ENCODE peak calls at places on chromosomes 16 and 17, in six cellular contexts. L is endodermal cell, Z is GM23338, N is pancreas, O is heart right ventricle, K is gastrocnemius medialis. T is an unnamed sample. For H3K4me1, the result is how much of the 10 kb centered on the place peaks cover.

GRCh38 chr17:17922198-17922901 is 49.9 kb downstream of the TOM1L2 start:
- DNase-seq in L (peak), Z (peak), N (no peak), O (no peak), K (no peak), T (no peak)

GRCh38 chr17:44191941-44192496 is 5.2 kb downstream of the TMUB2 start:
- DNase-seq in L (peak), Z (peak), N (no peak), O (no peak), K (no peak), T (peak)

GRCh38 chr16:87324411-87325275 is 7.5 kb upstream of the C16orf95 start:
- DNase-seq in L (peak), Z (peak), N (no peak), O (peak), K (no peak), T (peak)

GRCh38 chr17:64081802-64082799 is 47.8 kb downstream of the ERN1 start:
- DNase-seq in L (no peak), Z (no peak), N (no peak), O (no peak), K (no peak), T (no peak)

GRCh38 chr17:8997994-8998628 is 23.2 kb upstream of the NTN1 start:
- DNase-seq in L (peak), Z (peak), N (peak), O (no peak), K (no peak), T (peak)

GRCh38 chr17:20267459-20267842 is 199.9 kb downstream of the LGALS9B start:
- DNase-seq in L (peak), Z (no peak), N (no peak), O (no peak), K (no peak), T (no peak)

GRCh38 chr17:2936771-2937321 is 126.6 kb downstream of the OR1D5 start:
- DNase-seq in L (no peak), Z (no peak), N (no peak), O (no peak), K (no peak), T (no peak)

GRCh38 chr16:83888672-83889044 is 10.3 kb upstream of the MLYCD start:
- DNase-seq in L (peak), Z (no peak), N (no peak), O (no peak), K (no peak), T (no peak)

GRCh38 chr17:26809033-26809432 is 484.9 kb upstream of the WSB1 start:
- DNase-seq in L (no peak), Z (no peak), N (no peak), O (no peak), K (no peak), T (no peak)

GRCh38 chr17:54968954-54969400 is 412 bp downstream of the STXBP4 start:
- DNase-seq in L (no peak), Z (no peak), N (peak), O (peak), K (no peak), T (peak)

GRCh38 chr17:1003972-1004768 is 7.2 kb downstream of the TIMM22 start:
- DNase-seq in L (no peak), Z (no peak), N (no peak), O (no peak), K (no peak), T (no peak)

GRCh38 chr17:1762233-1762905 is 509 bp downstream of the SERPINF1 start:
- DNase-seq in L (peak), Z (peak), N (peak), O (peak), K (peak), T (no peak)

GRCh38 chr16:11007714-11008240 is 63.4 kb downstream of the CLEC16A start:
- DNase-seq in L (peak), Z (peak), N (no peak), O (no peak), K (no peak), T (no peak)

GRCh38 chr17:32801193-32801592 is 75.7 kb downstream of the MYO1D start:
- DNase-seq in L (no peak), Z (no peak), N (no peak), O (no peak), K (no peak), T (no peak)

GRCh38 chr16:50372611-50373344 is 4.0 kb upstream of the BRD7 start:
- DNase-seq in L (no peak), Z (no peak), N (peak), O (peak), K (no peak), T (no peak)

GRCh38 chr16:11112723-11113348 is 143.2 kb downstream of the SOCS1 start:
- DNase-seq in L (no peak), Z (no peak), N (no peak), O (no peak), K (no peak), T (no peak)

GRCh38 chr17:15941781-15942180 is 3.1 kb upstream of the ADORA2B start:
- DNase-seq in L (no peak), Z (no peak), N (no peak), O (no peak), K (no peak), T (no peak)

GRCh38 chr17:33888455-33888854 is 366.6 kb upstream of the CCL2 start:
- DNase-seq in L (peak), Z (no peak), N (no peak), O (no peak), K (no peak), T (no peak)

GRCh38 chr17:50260501-50260911 is 13.8 kb upstream of the TMEM92 start:
- DNase-seq in L (no peak), Z (no peak), N (no peak), O (no peak), K (no peak), T (no peak)

GRCh38 chr16:73095885-73096341 is 48.0 kb upstream of the ZFHX3 start:
- DNase-seq in L (no peak), Z (no peak), N (no peak), O (no peak), K (no peak), T (no peak)

GRCh38 chr17:17994271-17994670 is 21.6 kb downstream of the DRC3 start:
- DNase-seq in L (peak), Z (peak), N (no peak), O (peak), K (no peak), T (no peak)

GRCh38 chr16:68179196-68179795 is 56.6 kb downstream of the ESRP2 start:
- DNase-seq in L (no peak), Z (no peak), N (no peak), O (no peak), K (no peak), T (no peak)

GRCh38 chr17:237406-237955 is 56.0 kb upstream of the DOC2B start:
- DNase-seq in L (peak), Z (peak), N (no peak), O (no peak), K (no peak), T (peak)

GRCh38 chr16:8798535-8799157 is 1.0 kb downstream of the PMM2 start:
- DNase-seq in L (no peak), Z (no peak), N (no peak), O (no peak), K (no peak), T (no peak)

GRCh38 chr17:79046501-79047280 is 22.7 kb downstream of the C1QTNF1 start:
- DNase-seq in L (no peak), Z (no peak), N (no peak), O (peak), K (no peak), T (no peak)

GRCh38 chr17:3818786-3819185 is 17.8 kb upstream of the ITGAE start:
- DNase-seq in L (no peak), Z (no peak), N (no peak), O (no peak), K (no peak), T (no peak)

GRCh38 chr17:50134206-50135110 is 4.5 kb upstream of the SAMD14 start:
- DNase-seq in L (peak), Z (no peak), N (no peak), O (no peak), K (no peak), T (peak)

GRCh38 chr17:4214142-4214541 is 49.6 kb downstream of the ANKFY1 start:
- DNase-seq in L (no peak), Z (no peak), N (no peak), O (no peak), K (no peak), T (no peak)

GRCh38 chr17:47188266-47188665 is 829 bp downstream of the CDC27 start:
- DNase-seq in L (peak), Z (peak), N (no peak), O (peak), K (no peak), T (no peak)

GRCh38 chr16:57102888-57103879 is 10.8 kb downstream of the CPNE2 start:
- DNase-seq in L (peak), Z (peak), N (no peak), O (no peak), K (no peak), T (no peak)

GRCh38 chr16:73878616-73879015 is 418.0 kb upstream of the PSMD7 start:
- DNase-seq in L (no peak), Z (peak), N (no peak), O (peak), K (no peak), T (no peak)

GRCh38 chr17:50206604-50207293 is 5.3 kb upstream of the COL1A1 start:
- DNase-seq in L (peak), Z (peak), N (no peak), O (no peak), K (no peak), T (peak)

GRCh38 chr16:89613101-89613953 is at the start of gene DPEP1:
- DNase-seq in L (peak), Z (peak), N (peak), O (no peak), K (no peak), T (no peak)

GRCh38 chr16:74982303-74982702 is 2.6 kb downstream of the WDR59 start:
- DNase-seq in L (no peak), Z (no peak), N (no peak), O (no peak), K (no peak), T (no peak)

GRCh38 chr17:67617304-67617899 is 100.3 kb upstream of the NOL11 start:
- DNase-seq in L (no peak), Z (no peak), N (no peak), O (no peak), K (no peak), T (no peak)

GRCh38 chr16:11583889-11584565 is 2.7 kb downstream of the LITAF start:
- DNase-seq in L (no peak), Z (no peak), N (peak), O (no peak), K (no peak), T (no peak)

GRCh38 chr16:67329901-67330300 is 3.3 kb downstream of the LRRC36 start:
- DNase-seq in L (no peak), Z (no peak), N (no peak), O (no peak), K (no peak), T (no peak)

GRCh38 chr16:47724386-47724785 is 263.3 kb downstream of the PHKB start:
- DNase-seq in L (no peak), Z (no peak), N (no peak), O (no peak), K (no peak), T (no peak)

GRCh38 chr17:57905875-57906455 is 49.2 kb downstream of the CUEDC1 start:
- DNase-seq in L (no peak), Z (no peak), N (no peak), O (no peak), K (no peak), T (no peak)
- H3K4me1 ChIP-seq in L (under half), Z (under half), N (under half), O (under half), K (under half), T (half or more)

DNA sequence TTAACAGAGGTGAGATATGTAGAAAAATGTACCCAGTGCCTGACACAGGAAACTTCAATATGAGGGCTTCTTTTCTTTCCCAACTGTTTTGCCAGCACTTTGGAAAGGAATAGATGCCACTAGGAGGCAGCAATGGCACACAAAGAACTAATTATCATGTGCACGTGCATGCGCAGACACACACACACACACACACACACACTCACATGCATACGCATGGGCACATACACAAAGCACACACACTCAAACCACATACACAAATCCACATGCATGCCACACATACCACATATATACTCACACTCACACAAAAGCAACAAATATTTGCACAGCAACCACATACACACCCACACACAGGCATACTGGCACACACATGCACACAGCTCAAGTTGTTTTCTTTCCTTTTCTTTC is 8.8 kb upstream of the CEP112 start:
- DNase-seq in L (peak), Z (peak), N (peak), O (peak), K (no peak), T (no peak)
- TF ChIP-seq CTCF in L (peak), Z (peak), N (peak), O (peak), K (peak), T (peak)

DNA sequence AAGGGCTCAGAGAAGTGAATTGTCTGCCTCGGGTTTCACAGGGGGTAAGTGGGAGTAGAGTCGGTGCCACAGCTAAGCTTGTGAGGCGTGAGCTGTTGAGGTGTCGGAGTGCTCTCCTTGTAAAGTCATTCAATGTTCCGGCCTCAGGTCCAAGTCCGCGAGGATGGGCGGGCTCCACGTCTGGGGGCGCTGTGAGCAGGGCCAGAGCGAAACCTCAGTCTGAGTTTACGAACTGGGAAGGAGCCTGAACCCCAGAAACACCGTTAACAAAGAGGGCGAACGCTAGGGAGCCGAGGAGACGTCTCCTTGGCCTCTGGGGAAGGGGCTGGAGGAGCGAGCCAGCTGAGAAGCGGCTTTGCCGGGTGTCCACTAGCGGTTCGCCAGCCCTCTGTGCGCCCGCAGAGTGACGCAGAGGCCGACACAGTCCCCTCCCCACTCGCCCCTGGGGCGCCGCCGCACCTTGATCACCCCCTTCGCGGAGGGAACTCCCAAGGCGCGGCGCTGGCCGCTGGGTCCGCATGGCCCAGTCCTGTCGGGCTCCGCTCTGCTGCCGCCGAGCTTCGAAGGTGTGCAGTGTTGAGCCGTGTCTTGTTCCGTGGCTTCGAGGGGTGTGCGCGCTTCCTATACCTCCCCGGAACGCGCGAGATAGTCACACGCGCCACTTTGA is 4.9 kb downstream of the IRX3 start:
- DNase-seq in L (peak), Z (peak), N (no peak), O (no peak), K (no peak), T (no peak)
- H3K4me1 ChIP-seq in L (under half), Z (under half), N (under half), O (under half), K (under half), T (under half)

GRCh38 chr17:14169287-14169686 is 67.4 kb downstream of the CDRT15 start:
- DNase-seq in L (no peak), Z (no peak), N (no peak), O (no peak), K (no peak), T (no peak)
- TF ChIP-seq CTCF in L (no peak), Z (no peak), N (no peak), O (no peak), K (no peak), T (no peak)

GRCh38 chr16:30356401-30357084 is 1.4 kb upstream of the CD2BP2 start:
- DNase-seq in L (no peak), Z (no peak), N (no peak), O (no peak), K (no peak), T (peak)
- H3K4me1 ChIP-seq in L (under half), Z (under half), N (under half), O (under half), K (under half), T (under half)

DNA sequence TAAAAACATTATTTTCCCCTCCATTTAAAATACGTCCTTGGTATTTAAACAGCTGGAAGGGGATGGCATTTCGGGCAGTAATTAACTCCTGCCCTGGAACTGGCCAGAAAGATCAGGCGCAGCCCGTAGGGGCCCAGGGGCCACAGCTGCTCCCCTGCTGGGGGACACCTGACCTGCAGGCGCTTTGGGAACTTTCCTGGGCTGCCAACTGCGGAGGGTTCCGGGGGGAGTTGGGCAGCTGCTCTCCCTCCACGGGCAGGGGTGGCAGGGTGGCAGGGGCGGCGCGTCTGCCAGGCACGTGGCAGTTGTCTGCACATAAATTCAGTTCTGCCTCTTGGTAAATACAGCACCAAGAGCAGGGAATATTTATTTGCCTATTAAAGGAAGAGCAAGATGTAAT is 30.1 kb upstream of the CHMP6 start:
- DNase-seq in L (no peak), Z (no peak), N (no peak), O (no peak), K (no peak), T (no peak)
- TF ChIP-seq CTCF in L (peak), Z (no peak), N (no peak), O (no peak), K (no peak), T (no peak)

DNA sequence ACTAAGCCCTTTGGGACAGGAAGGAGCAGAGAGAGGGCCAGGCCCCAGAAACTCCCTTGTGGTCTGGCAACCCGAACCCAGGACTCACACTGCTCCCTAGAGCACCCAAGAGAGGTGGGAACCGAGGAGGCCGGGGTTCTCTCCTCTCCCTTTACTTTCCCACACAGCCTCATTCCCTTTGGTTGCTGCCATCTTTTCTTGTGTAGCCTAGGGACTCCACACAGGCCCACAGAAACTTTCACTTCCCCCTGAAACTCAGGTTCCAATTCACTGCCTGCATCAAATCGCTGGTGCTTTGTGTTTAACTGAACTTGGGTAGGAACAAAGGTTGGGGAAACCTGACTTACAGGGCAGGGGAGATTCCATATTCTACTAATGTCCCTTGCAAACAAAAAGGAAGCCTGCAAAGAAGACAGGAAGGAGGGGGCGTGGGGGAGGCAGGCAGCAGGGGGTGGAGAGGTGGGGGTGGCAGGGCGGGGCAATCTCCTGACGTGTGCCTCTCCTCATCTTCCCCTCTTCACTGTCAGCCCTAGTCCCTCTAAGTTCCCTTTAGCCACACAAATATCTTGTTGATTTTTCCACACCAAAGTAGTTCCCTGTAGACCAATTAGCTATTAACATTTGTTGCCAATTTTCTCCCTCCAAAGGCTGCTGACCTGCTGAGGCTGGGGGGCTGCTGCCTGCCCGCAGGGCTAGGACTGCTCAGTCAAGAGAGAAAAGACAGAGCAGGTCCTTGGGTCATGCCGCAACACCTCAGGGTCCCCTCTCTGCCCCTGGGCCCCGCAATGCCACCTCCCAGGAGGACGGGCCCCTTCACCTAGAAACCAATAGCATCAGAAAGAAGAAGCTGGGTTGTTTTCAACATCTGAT is 8.0 kb downstream of the ST3GAL2 start:
- DNase-seq in L (peak), Z (peak), N (no peak), O (peak), K (no peak), T (peak)
- H3K4me1 ChIP-seq in L (under half), Z (half or more), N (under half), O (half or more), K (half or more), T (half or more)

GRCh38 chr17:76081295-76082210 is 2.6 kb downstream of the ZACN start:
- DNase-seq in L (no peak), Z (peak), N (no peak), O (no peak), K (no peak), T (no peak)

GRCh38 chr17:76078859-76079576 is at the start of gene ZACN:
- DNase-seq in L (no peak), Z (no peak), N (no peak), O (no peak), K (no peak), T (no peak)

GRCh38 chr17:76080934-76081287 is 1.9 kb downstream of the ZACN start:
- DNase-seq in L (no peak), Z (no peak), N (no peak), O (no peak), K (no peak), T (no peak)

GRCh38 chr17:76080207-76080933 is 1.4 kb downstream of the ZACN start:
- DNase-seq in L (peak), Z (peak), N (no peak), O (no peak), K (no peak), T (no peak)

DNA sequence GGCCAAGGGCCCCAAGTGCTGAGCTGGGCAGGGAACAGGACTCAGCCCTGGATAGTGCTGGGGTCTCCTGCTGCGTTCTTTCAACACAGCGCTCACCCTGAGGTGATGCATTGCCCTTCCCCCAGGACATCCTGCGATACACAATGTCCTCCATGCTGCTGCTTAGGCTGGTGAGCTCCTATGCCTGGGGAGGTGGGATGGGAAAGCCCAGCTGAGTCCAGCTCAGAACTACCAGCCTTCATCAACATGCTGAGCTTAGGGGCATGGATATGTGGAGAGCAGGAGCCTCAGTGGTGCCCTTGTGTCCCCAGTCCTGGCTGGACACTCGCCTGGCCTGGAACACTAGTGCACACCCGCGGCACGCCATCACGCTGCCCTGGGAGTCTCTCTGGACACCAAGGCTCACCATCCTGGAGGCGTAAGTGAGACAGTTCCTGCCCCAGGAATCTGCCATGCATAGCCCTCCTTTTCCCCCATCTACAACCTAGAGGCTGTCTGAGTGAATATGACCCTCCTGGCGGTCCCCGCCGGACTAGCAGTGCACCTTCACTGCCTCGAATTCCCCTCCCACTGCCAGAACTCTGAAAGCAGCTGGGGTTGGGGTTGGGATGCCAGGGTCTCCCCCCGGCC is 710 bp downstream of the ZACN start:
- DNase-seq in L (no peak), Z (peak), N (no peak), O (no peak), K (no peak), T (no peak)
- TF ChIP-seq CTCF in L (peak), Z (peak), N (no peak), O (no peak), K (no peak), T (no peak)

GRCh38 chr17:39775075-39775474 is 37.3 kb downstream of the GRB7 start:
- DNase-seq in L (peak), Z (no peak), N (no peak), O (no peak), K (no peak), T (no peak)
- H3K4me1 ChIP-seq in L (under half), Z (under half), N (under half), O (under half), K (under half), T (under half)